ENCODE peak calls at places on chromosome 22, in six cellular contexts. A, O, C, B, P and V are unnamed samples. For H3K9me3, the result is how much of the 10 kb centered on the place peaks cover.

GRCh38 chr22:41350087-41350486 is 31.7 kb upstream of the TEF start:
- DNase-seq in A (no peak), O (no peak), C (no peak), B (no peak), P (peak), V (no peak)

GRCh38 chr22:30212996-30213441 is 33.5 kb downstream of the LIF start:
- DNase-seq in A (no peak), O (no peak), C (no peak), B (no peak), P (peak), V (peak)

GRCh38 chr22:19981171-19981960 is 35.3 kb downstream of the ARVCF start:
- DNase-seq in A (no peak), O (no peak), C (no peak), B (no peak), P (no peak), V (no peak)

GRCh38 chr22:23569716-23570115 is 10.4 kb downstream of the IGLL1 start:
- DNase-seq in A (no peak), O (no peak), C (no peak), B (no peak), P (no peak), V (no peak)

GRCh38 chr22:18088825-18089568 is 11.2 kb downstream of the PEX26 start:
- DNase-seq in A (no peak), O (no peak), C (no peak), B (no peak), P (no peak), V (no peak)

GRCh38 chr22:39469326-39469680 is 12.5 kb downstream of the MGAT3 start:
- DNase-seq in A (no peak), O (no peak), C (no peak), B (no peak), P (no peak), V (no peak)

GRCh38 chr22:41311487-41311886 is 10.2 kb downstream of the ZC3H7B start:
- DNase-seq in A (no peak), O (no peak), C (no peak), B (no peak), P (no peak), V (no peak)

GRCh38 chr22:42072606-42073330 is 1.3 kb upstream of the PHETA2 start:
- DNase-seq in A (no peak), O (no peak), C (no peak), B (no peak), P (no peak), V (peak)

GRCh38 chr22:35357883-35358621 is 22.8 kb upstream of the HMOX1 start:
- DNase-seq in A (no peak), O (peak), C (no peak), B (no peak), P (no peak), V (peak)

GRCh38 chr22:41915035-41915782 is at the start of gene SHISA8:
- DNase-seq in A (no peak), O (peak), C (no peak), B (no peak), P (peak), V (peak)

GRCh38 chr22:19672054-19672776 is 42.1 kb upstream of the SEPTIN5 start:
- DNase-seq in A (no peak), O (no peak), C (no peak), B (no peak), P (no peak), V (no peak)

GRCh38 chr22:28129319-28129962 is 210.4 kb upstream of the PITPNB start:
- DNase-seq in A (no peak), O (no peak), C (peak), B (no peak), P (no peak), V (peak)

GRCh38 chr22:35323305-35323704 is 23.6 kb downstream of the TOM1 start:
- DNase-seq in A (no peak), O (no peak), C (no peak), B (no peak), P (no peak), V (no peak)

GRCh38 chr22:23533328-23533762 is 46.7 kb downstream of the IGLL1 start:
- DNase-seq in A (peak), O (peak), C (peak), B (peak), P (peak), V (peak)

GRCh38 chr22:48874956-48875355 is 952.7 kb downstream of the BRD1 start:
- DNase-seq in A (no peak), O (no peak), C (no peak), B (no peak), P (no peak), V (no peak)

GRCh38 chr22:46966495-46966845 is 204.0 kb downstream of the TBC1D22A start:
- DNase-seq in A (no peak), O (peak), C (no peak), B (no peak), P (no peak), V (no peak)

GRCh38 chr22:46966846-46967245 is 204.4 kb downstream of the TBC1D22A start:
- DNase-seq in A (no peak), O (no peak), C (no peak), B (no peak), P (no peak), V (no peak)

GRCh38 chr22:46965552-46966494 is 203.4 kb downstream of the TBC1D22A start:
- DNase-seq in A (no peak), O (peak), C (no peak), B (no peak), P (no peak), V (no peak)

GRCh38 chr22:46963672-46964545 is 201.5 kb downstream of the TBC1D22A start:
- DNase-seq in A (no peak), O (no peak), C (no peak), B (no peak), P (no peak), V (no peak)

DNA sequence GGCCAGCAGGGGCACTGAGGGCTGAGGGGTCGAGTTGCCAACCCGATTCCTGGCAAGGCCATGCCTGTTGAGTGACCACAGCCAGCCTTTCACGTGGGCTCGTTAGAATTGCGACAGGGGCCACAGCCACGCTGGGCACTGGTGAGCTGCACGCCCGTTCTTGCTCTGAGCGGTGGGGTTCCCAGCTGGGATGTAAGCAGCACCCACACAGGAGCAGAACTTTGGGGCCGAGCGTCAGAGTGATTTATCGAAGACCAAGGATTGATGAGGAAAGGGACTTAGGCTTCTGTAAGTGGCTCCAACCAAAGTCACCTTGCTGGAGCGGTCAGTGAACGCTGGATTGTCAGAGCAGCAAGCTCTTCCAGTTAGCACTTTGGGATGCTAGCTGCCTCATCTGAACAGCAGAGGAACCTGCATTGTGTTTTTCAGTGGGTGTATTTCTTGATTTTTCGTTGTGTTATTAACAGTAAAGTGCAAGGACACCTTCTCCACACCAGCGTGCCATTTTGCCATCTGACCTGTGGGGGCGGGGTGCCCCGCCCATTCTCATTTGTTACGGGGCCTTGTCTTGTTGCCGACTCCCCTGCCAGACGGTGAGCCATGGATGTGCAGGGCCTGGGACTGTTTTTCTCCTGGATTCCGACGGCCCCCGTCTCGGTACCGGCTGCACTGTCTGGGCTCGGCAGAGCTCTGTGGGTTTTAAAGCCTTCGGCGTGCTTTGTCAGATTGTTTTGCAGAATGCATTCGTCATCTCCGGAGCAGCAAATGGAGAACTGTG is 202.5 kb downstream of the TBC1D22A start:
- DNase-seq in A (no peak), O (no peak), C (no peak), B (no peak), P (no peak), V (no peak)
- H3K9me3 ChIP-seq in A (under half), O (under half), C (under half), B (under half), P (under half), V (under half)

DNA sequence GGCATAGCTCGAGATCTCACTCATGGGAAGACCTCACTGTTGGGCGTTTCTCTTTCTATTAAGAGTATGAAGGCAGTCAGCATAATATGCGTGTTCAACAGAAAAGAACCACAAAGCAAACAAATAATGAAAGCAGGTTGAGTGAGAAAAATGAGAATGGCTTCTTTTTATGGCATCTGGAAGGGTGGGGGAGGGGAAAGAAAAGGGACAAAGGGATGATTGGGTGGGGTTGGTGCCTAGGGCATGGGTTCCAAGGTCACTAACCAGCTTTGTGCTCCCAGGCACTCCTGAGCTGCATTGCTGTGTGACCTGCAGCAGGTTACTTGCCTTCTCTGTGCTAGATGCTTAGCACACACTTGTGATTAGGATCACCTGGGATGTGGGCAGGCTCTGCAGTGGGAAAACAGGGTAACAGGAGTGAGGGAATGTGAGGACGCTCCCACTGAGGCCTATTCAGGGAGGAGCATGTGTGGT is 74.6 kb downstream of the KIAA1671 start:
- DNase-seq in A (no peak), O (no peak), C (no peak), B (no peak), P (no peak), V (no peak)
- H2AK5ac ChIP-seq in A (no peak), O (no peak), C (no peak), B (no peak), P (no peak), V (peak)

GRCh38 chr22:47575291-47575690 is 812.8 kb downstream of the TBC1D22A start:
- DNase-seq in A (no peak), O (no peak), C (no peak), B (no peak), P (no peak), V (no peak)
- H3K9me3 ChIP-seq in A (half or more), O (under half), C (half or more), B (under half), P (under half), V (under half)

DNA sequence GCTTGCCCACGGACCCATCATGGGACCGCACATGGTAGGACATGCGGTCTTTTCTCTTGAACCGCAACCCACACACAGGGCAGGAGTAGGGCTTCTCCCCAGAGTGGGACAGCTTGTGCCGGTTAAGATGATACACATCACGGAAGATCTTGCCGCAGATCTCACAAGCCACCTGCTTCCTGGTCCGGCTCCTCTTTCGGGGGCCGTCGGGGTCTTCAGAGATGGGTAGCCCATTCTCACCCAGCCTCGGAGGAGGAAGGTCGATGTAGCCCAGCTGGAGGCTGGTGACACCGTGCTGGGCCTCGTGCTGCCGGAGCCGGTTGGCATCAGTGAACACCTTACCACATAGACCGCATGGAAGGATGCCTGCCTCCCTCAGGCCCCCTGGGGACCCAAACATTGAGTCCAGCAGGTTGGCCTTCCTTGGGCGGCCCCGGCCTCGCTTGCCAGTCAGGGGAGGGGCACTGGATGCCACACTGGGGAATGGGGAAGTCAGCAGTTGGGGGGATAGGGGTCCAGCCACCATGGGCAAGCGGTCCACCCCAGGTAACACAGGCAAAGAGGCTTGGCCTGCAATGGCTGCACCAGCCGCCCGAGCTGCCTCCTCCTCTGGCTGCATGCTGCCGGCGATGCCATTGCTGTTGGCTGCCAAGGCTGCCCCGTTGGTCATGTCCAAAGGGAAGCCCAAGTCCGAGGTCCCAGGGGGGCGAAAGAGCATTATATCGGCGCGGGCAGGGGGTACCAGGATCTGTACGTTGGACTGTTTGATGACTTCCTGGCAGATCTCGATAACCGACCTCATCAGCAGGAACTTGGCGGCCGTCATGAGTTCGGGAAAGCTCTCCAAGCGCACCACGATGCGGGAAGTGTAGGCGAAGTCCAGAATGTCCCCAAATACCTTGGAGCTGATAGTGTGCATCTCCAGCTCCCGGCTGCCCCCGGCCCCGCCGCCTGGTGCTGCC is 1.5 kb downstream of the PATZ1 start:
- DNase-seq in A (peak), O (peak), C (peak), B (peak), P (peak), V (peak)
- H2AK5ac ChIP-seq in A (peak), O (peak), C (no peak), B (peak), P (peak), V (peak)

DNA sequence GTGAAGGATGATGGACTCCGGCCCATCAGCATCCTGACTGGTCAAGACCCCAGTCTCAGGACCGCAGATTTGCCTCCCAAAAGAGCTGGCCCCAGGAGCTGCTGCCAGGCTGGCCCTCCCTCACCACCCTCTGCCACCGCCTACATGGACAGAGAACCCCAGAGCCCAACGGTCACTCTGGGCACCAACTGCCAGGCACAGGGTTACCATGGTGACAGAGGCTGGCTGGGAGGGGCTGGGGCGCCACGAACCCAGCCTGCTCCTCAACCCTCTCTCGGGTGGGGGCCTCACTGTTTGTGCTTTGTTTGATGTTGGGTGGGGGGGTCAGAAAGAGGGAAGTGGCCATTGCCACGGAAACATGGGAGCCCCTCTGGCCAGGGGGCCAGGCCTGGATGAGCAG is 55.8 kb downstream of the ELFN2 start:
- DNase-seq in A (no peak), O (no peak), C (no peak), B (no peak), P (no peak), V (no peak)
- H3K9me3 ChIP-seq in A (under half), O (under half), C (under half), B (under half), P (under half), V (under half)

DNA sequence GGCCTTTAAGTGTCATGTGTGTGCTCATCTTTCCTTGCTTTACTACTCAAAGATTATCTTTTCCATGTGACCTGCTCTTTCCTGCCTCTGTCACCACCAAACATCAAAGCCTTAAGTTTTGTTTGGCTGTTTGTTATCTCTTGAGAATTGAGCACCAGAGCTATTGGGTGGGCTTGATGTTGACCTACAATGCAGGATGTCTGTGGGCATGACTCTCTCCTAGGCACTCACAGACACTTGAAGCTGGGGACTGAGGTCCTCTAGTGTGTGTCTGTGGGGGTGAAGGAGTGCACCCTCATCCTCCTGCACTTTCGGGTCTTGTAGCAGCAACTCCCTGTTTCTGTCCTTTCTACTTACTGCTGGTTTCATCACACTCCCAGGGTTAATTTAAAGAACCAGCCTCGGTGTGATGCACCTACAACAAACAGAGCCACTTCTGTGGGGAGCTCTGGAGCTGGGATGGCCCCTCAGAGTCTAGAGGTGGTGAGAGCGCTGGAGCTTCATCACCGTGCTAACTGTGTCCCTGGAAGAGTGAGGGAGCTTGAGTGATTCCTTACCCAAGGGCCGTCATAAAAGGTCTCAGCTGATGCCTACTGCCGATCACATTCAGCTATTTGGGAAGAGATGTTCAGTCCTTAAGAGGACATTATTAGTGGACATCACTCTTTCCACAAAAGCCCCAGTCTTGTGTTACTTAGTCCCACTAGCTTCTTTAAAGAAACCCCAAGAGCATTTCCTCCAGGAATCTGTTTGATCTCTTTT is 56.3 kb downstream of the LRRC74B start:
- DNase-seq in A (no peak), O (no peak), C (no peak), B (no peak), P (no peak), V (no peak)
- H2AK5ac ChIP-seq in A (no peak), O (peak), C (no peak), B (no peak), P (no peak), V (no peak)

DNA sequence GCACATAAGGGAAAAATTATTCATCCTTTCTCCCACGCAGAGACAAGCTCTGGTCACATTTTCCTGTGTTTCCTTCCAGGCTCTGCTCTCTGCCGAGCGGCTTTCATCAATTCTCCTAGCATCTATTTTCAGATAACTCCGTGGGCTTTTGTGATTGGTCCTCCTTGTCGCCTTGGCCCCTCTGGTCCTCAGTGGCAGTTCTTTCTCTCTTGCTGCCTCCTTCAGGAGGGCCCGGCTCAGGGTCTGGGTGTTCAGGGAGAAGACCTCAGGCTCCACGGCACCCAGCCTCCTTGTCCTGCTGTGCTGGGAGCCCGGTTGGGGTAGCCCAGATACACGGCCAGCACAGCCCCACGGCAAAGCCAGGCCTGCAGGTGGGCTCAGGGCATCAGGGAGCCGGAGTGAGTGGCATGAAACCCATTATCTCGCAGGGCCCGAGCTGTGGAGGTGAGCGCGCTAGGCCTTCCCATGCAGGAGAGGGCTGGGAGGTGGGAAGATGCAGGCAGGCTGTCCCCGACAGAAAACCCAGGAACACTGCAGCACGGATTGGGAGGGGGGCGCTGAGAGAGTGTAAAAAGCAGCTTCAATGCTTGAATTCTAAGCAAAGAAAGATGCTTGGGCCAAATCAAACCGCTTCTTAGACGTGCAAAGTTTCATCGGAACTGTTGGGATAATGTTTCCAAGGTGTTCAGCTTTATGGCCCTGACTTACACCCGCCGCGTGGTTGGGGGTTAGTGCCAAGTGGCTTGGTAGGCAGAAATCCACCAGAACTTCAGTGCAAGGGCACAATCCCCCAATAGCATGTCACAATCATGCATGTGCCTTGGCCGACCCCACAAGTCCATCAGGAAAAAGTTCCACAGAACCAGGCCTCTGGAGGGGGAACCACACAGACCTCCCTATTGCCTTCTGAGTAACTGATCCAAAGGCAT is 81.9 kb upstream of the WNT7B start:
- DNase-seq in A (no peak), O (no peak), C (peak), B (no peak), P (no peak), V (no peak)
- H3K9me3 ChIP-seq in A (under half), O (under half), C (under half), B (under half), P (under half), V (under half)

GRCh38 chr22:32499666-32500065 is 25.1 kb downstream of the FBXO7 start:
- DNase-seq in A (no peak), O (no peak), C (no peak), B (no peak), P (no peak), V (no peak)

GRCh38 chr22:32501797-32502290 is 27.2 kb downstream of the FBXO7 start:
- DNase-seq in A (no peak), O (peak), C (no peak), B (no peak), P (no peak), V (no peak)

GRCh38 chr22:32502346-32502745 is 27.7 kb downstream of the FBXO7 start:
- DNase-seq in A (no peak), O (no peak), C (peak), B (peak), P (no peak), V (no peak)
- H2AK5ac ChIP-seq in A (peak), O (no peak), C (no peak), B (no peak), P (no peak), V (no peak)